ENCODE peak calls at places on chromosome 1, in eight cellular contexts. X, F, K, Q, W, Z, L and C are unnamed samples.

GRCh38 chr1:94947453-94947852 is 20.5 kb upstream of the CNN3 start:
- DNase-seq in X (no peak), F (no peak), K (no peak), Q (no peak), W (peak; percentile 48), Z (peak; percentile 66), L (no peak), C (peak; percentile 67)

GRCh38 chr1:167849656-167850055 is 64.3 kb downstream of the ADCY10 start:
- DNase-seq in X (no peak), F (no peak), K (no peak), Q (no peak), W (no peak), Z (no peak), L (no peak), C (no peak)

GRCh38 chr1:52601976-52602327 is 219 bp upstream of the GPX7 start:
- DNase-seq in X (peak; percentile 67), F (no peak), K (no peak), Q (no peak), W (no peak), Z (peak; percentile 17), L (no peak), C (no peak)

GRCh38 chr1:7581754-7582264 is 189.3 kb upstream of the VAMP3 start:
- DNase-seq in X (peak; percentile 58), F (no peak), K (no peak), Q (no peak), W (no peak), Z (no peak), L (no peak), C (no peak)

GRCh38 chr1:208344202-208344601 is 100.0 kb upstream of the PLXNA2 start:
- DNase-seq in X (no peak), F (no peak), K (no peak), Q (no peak), W (no peak), Z (no peak), L (no peak), C (no peak)

GRCh38 chr1:243903904-243904303 is 53.9 kb upstream of the AKT3 start:
- DNase-seq in X (no peak), F (no peak), K (no peak), Q (no peak), W (no peak), Z (no peak), L (no peak), C (no peak)

GRCh38 chr1:41045740-41046139 is 24.2 kb upstream of the SLFNL1 start:
- DNase-seq in X (no peak), F (no peak), K (no peak), Q (no peak), W (no peak), Z (no peak), L (no peak), C (no peak)

GRCh38 chr1:227094249-227094966 is 154.3 kb downstream of the COQ8A start:
- DNase-seq in X (no peak), F (no peak), K (no peak), Q (peak; percentile 75), W (peak; percentile 50), Z (peak; percentile 2), L (no peak), C (no peak)

GRCh38 chr1:51990478-51990965 is at the start of gene RAB3B:
- DNase-seq in X (no peak), F (peak; percentile 84), K (peak; percentile 63), Q (peak; percentile 61), W (peak; percentile 78), Z (peak; percentile 78), L (peak; percentile 81), C (peak; percentile 81)

GRCh38 chr1:99482750-99483149 is 163.2 kb upstream of the PALMD start:
- DNase-seq in X (no peak), F (no peak), K (no peak), Q (no peak), W (no peak), Z (no peak), L (no peak), C (no peak)

GRCh38 chr1:245856944-245857531 is 650.0 kb downstream of the SMYD3 start:
- DNase-seq in X (no peak), F (no peak), K (no peak), Q (no peak), W (no peak), Z (peak; percentile 75), L (no peak), C (peak; percentile 58)

GRCh38 chr1:178075323-178075722 is 18.6 kb upstream of the RASAL2 start:
- DNase-seq in X (no peak), F (no peak), K (no peak), Q (no peak), W (peak; percentile 62), Z (no peak), L (no peak), C (no peak)

GRCh38 chr1:75991497-75992114 is 59.4 kb upstream of the ASB17 start:
- DNase-seq in X (peak; percentile 95), F (peak; percentile 79), K (no peak), Q (peak; percentile 87), W (peak; percentile 92), Z (peak; percentile 80), L (peak; percentile 70), C (peak; percentile 91)

GRCh38 chr1:231536099-231536498 is 7.6 kb downstream of the TSNAX start:
- DNase-seq in X (no peak), F (no peak), K (no peak), Q (no peak), W (no peak), Z (no peak), L (no peak), C (no peak)

GRCh38 chr1:167171286-167171929 is 49.3 kb upstream of the POU2F1 start:
- DNase-seq in X (no peak), F (no peak), K (no peak), Q (no peak), W (no peak), Z (peak; percentile 34), L (no peak), C (peak; percentile 80)

GRCh38 chr1:47332779-47333577 is 612 bp upstream of the CMPK1 start:
- DNase-seq in X (no peak), F (no peak), K (no peak), Q (no peak), W (no peak), Z (no peak), L (no peak), C (no peak)

GRCh38 chr1:15736035-15736665 is at the start of gene SLC25A34:
- DNase-seq in X (no peak), F (no peak), K (no peak), Q (peak; percentile 67), W (peak; percentile 82), Z (no peak), L (no peak), C (no peak)

GRCh38 chr1:230080834-230081233 is 13.8 kb downstream of the GALNT2 start:
- DNase-seq in X (peak; percentile 38), F (no peak), K (no peak), Q (no peak), W (no peak), Z (no peak), L (no peak), C (no peak)

GRCh38 chr1:107572674-107573205 is 392.2 kb downstream of the VAV3 start:
- DNase-seq in X (no peak), F (no peak), K (no peak), Q (peak; percentile 16), W (no peak), Z (peak; percentile 42), L (no peak), C (peak; percentile 58)

GRCh38 chr1:180178511-180179161 is 24.0 kb downstream of the QSOX1 start:
- DNase-seq in X (peak; percentile 80), F (peak; percentile 89), K (peak; percentile 28), Q (peak; percentile 86), W (peak; percentile 92), Z (peak; percentile 52), L (peak; percentile 57), C (peak; percentile 59)

GRCh38 chr1:209268479-209268878 is 315.0 kb upstream of the CAMK1G start:
- DNase-seq in X (no peak), F (no peak), K (no peak), Q (no peak), W (no peak), Z (no peak), L (no peak), C (no peak)

GRCh38 chr1:36829066-36829465 is 205.2 kb downstream of the GRIK3 start:
- DNase-seq in X (no peak), F (no peak), K (no peak), Q (no peak), W (no peak), Z (no peak), L (no peak), C (no peak)

GRCh38 chr1:41726899-41727748 is 191.6 kb downstream of the HIVEP3 start:
- DNase-seq in X (peak; percentile 80), F (peak; percentile 71), K (no peak), Q (peak; percentile 2), W (peak; percentile 46), Z (no peak), L (no peak), C (no peak)

GRCh38 chr1:107793896-107794440 is 171.0 kb downstream of the VAV3 start:
- DNase-seq in X (no peak), F (no peak), K (no peak), Q (no peak), W (peak; percentile 22), Z (no peak), L (no peak), C (peak; percentile 31)

GRCh38 chr1:203672354-203672753 is 45.7 kb downstream of the ATP2B4 start:
- DNase-seq in X (no peak), F (no peak), K (no peak), Q (no peak), W (peak; percentile 45), Z (no peak), L (no peak), C (no peak)

GRCh38 chr1:40305451-40305850 is 11.6 kb downstream of the COL9A2 start:
- DNase-seq in X (no peak), F (no peak), K (no peak), Q (no peak), W (peak; percentile 31), Z (peak; percentile 29), L (no peak), C (no peak)

GRCh38 chr1:66495490-66495889 is 38.5 kb upstream of the SGIP1 start:
- DNase-seq in X (no peak), F (no peak), K (no peak), Q (no peak), W (no peak), Z (peak; percentile 41), L (no peak), C (no peak)

GRCh38 chr1:11272544-11272841 is 505 bp upstream of the UBIAD1 start:
- DNase-seq in X (no peak), F (no peak), K (no peak), Q (no peak), W (no peak), Z (no peak), L (no peak), C (no peak)

GRCh38 chr1:92961896-92962752 is 862 bp upstream of the DIPK1A start:
- DNase-seq in X (peak; percentile 64), F (no peak), K (peak; percentile 67), Q (peak; percentile 17), W (peak; percentile 70), Z (peak; percentile 67), L (peak; percentile 73), C (peak; percentile 86)

GRCh38 chr1:40980453-40981121 is 1.1 kb downstream of the CTPS1 start:
- DNase-seq in X (peak; percentile 64), F (peak; percentile 34), K (peak; percentile 10), Q (peak; percentile 50), W (peak; percentile 80), Z (peak; percentile 45), L (peak; percentile 66), C (peak; percentile 50)

GRCh38 chr1:64581786-64582185 is 111.9 kb downstream of the CACHD1 start:
- DNase-seq in X (no peak), F (no peak), K (no peak), Q (no peak), W (no peak), Z (no peak), L (no peak), C (no peak)

GRCh38 chr1:149997585-149998262 is 12.8 kb downstream of the OTUD7B start:
- DNase-seq in X (no peak), F (no peak), K (no peak), Q (no peak), W (no peak), Z (no peak), L (peak; percentile 15), C (no peak)

GRCh38 chr1:151039527-151039926 is 3.1 kb downstream of the BNIPL start:
- DNase-seq in X (no peak), F (no peak), K (no peak), Q (no peak), W (no peak), Z (no peak), L (no peak), C (no peak)